ENCODE peak calls at places on chromosomes 7 and 10, in four cellular contexts. Z is esophagus squamous epithelium, R is ovary, B is body of pancreas. D is an unnamed sample.

GRCh38 chr7:39465055-39465929 is 100.9 kb upstream of the YAE1 start:
- DNase-seq in R (peak; percentile 26), Z (no peak), B (peak; percentile 53), D (no peak)

GRCh38 chr7:108637049-108637621 is 67.5 kb downstream of the DNAJB9 start:
- DNase-seq in Z (no peak), B (peak; percentile 14), R (no peak), D (no peak)

GRCh38 chr7:92359801-92360200 is 87.5 kb upstream of the GATAD1 start:
- DNase-seq in R (no peak), B (no peak), Z (no peak), D (no peak)

GRCh38 chr10:86520871-86521619 is 547 bp downstream of the WAPL start:
- DNase-seq in Z (no peak), R (no peak), B (peak; percentile 45), D (peak; percentile 66)

GRCh38 chr7:132569884-132570614 is 6.2 kb downstream of the PLXNA4 start:
- DNase-seq in Z (no peak), R (no peak), B (no peak), D (no peak)

GRCh38 chr7:16345979-16346958 is 75.1 kb downstream of the CRPPA start:
- DNase-seq in Z (no peak), B (no peak), R (no peak), D (no peak)

GRCh38 chr10:59181668-59182067 is 5.2 kb downstream of the PHYHIPL start:
- DNase-seq in Z (no peak), B (peak; percentile 27), R (no peak), D (no peak)

GRCh38 chr7:36441344-36442022 is 51.8 kb downstream of the ANLN start:
- DNase-seq in R (no peak), Z (no peak), B (no peak), D (no peak)

GRCh38 chr7:84188811-84189405 is 5.7 kb downstream of the SEMA3A start:
- DNase-seq in R (no peak), Z (no peak), B (no peak), D (no peak)

GRCh38 chr7:2437136-2437535 is 33.7 kb downstream of the CHST12 start:
- DNase-seq in B (no peak), R (no peak), Z (no peak), D (no peak)

GRCh38 chr7:2432910-2433712 is 29.7 kb downstream of the CHST12 start:
- DNase-seq in R (no peak), Z (no peak), B (no peak), D (no peak)

GRCh38 chr7:2436341-2437104 is 33.1 kb downstream of the CHST12 start:
- DNase-seq in B (no peak), Z (no peak), R (no peak), D (no peak)

GRCh38 chr7:2431260-2431867 is 28.0 kb downstream of the CHST12 start:
- DNase-seq in R (no peak), B (no peak), Z (no peak), D (no peak)

GRCh38 chr7:2433713-2434550 is 30.5 kb downstream of the CHST12 start:
- DNase-seq in Z (no peak), R (no peak), B (no peak), D (no peak)
- TF ChIP-seq POLR2A in Z (no peak), R (no peak), B (no peak), D (no peak)

DNA sequence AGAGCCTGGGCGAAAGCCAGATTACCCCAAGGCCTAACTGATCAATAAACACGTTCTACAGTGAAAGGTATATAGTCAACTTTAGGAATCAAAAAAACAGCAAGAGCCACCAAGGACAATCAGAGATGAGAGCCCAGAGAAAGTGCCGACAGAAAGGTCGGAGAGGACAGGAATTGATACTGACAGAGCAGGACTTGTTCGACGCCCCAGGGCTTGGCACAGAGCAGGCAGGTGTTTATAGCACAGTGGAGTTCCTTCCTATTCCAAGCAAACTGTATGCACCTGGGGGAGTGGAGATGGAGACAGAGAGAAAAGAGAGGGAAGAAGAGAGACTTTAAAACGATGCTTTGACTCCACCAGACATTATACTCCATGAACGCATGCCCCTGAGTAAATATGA is 39.5 kb downstream of the PPP1R3C start:
- DNase-seq in R (no peak), B (no peak), Z (no peak), D (peak; percentile 62)
- TF ChIP-seq POLR2A in R (no peak), B (no peak), Z (no peak), D (no peak)

GRCh38 chr10:22978287-22978686 is 50.4 kb downstream of the ARMC3 start:
- DNase-seq in B (no peak), R (no peak), Z (no peak), D (no peak)
- TF ChIP-seq POLR2A in B (no peak), R (no peak), Z (no peak), D (no peak)

GRCh38 chr10:5402798-5403197 is 1.8 kb downstream of the TUBAL3 start:
- DNase-seq in Z (no peak), B (no peak), R (no peak), D (no peak)
- TF ChIP-seq POLR2A in Z (no peak), B (no peak), R (no peak), D (no peak)

GRCh38 chr10:73742454-73742734 is 1.8 kb upstream of the SEC24C start:
- DNase-seq in R (no peak), B (no peak), Z (no peak), D (no peak)
- TF ChIP-seq POLR2A in R (no peak), B (no peak), Z (no peak), D (no peak)

GRCh38 chr10:71212249-71213126 is at the start of gene UNC5B:
- DNase-seq in B (peak; percentile 92), Z (no peak), R (peak; percentile 85), D (peak; percentile 82)
- TF ChIP-seq POLR2A in B (peak; percentile 92), Z (peak; percentile 59), R (peak; percentile 70), D (no peak)

GRCh38 chr10:133009218-133009954 is 67.0 kb upstream of the CFAP46 start:
- DNase-seq in B (peak; percentile 57), R (no peak), Z (no peak), D (peak; percentile 39)
- TF ChIP-seq POLR2A in B (no peak), R (no peak), Z (no peak), D (no peak)

D was measured in breast epithelium.